ENCODE peak calls at places on chromosomes 16 and 17, in nine cellular contexts. L, P, C, G, H, I, S, Z and K are unnamed samples.

GRCh38 chr16:83023011-83023410 is 396.2 kb downstream of the CDH13 start:
- DNase-seq in L (no peak), P (no peak), C (no peak), G (no peak), H (no peak), I (no peak), S (no peak), Z (no peak), K (no peak)

GRCh38 chr16:65572156-65572555 is 450.3 kb upstream of the CDH11 start:
- DNase-seq in L (no peak), P (no peak), C (no peak), G (peak; percentile 88), H (no peak), I (no peak), S (no peak), Z (no peak), K (no peak)

GRCh38 chr17:869567-870530 is 87.7 kb downstream of the MRM3 start:
- DNase-seq in L (no peak), P (no peak), C (no peak), G (peak; percentile 76), H (peak; percentile 35), I (peak; percentile 27), S (peak; percentile 55), Z (peak; percentile 58), K (no peak)

GRCh38 chr17:37523715-37524219 is 34.1 kb downstream of the DUSP14 start:
- DNase-seq in L (no peak), P (no peak), C (no peak), G (no peak), H (no peak), I (no peak), S (no peak), Z (no peak), K (no peak)

GRCh38 chr17:19646788-19647696 is 1.5 kb upstream of the ALDH3A2 start:
- DNase-seq in L (no peak), P (no peak), C (peak; percentile 69), G (no peak), H (peak; percentile 49), I (peak; percentile 20), S (no peak), Z (no peak), K (no peak)

GRCh38 chr16:72946474-72947194 is 101.3 kb downstream of the ZFHX3 start:
- DNase-seq in L (no peak), P (no peak), C (no peak), G (peak; percentile 20), H (peak; percentile 90), I (no peak), S (no peak), Z (no peak), K (peak; percentile 86)

GRCh38 chr17:31580331-31581021 is 189.0 kb downstream of the RAB11FIP4 start:
- DNase-seq in L (no peak), P (no peak), C (no peak), G (peak; percentile 85), H (peak; percentile 39), I (no peak), S (no peak), Z (no peak), K (no peak)

GRCh38 chr17:42953669-42954068 is 10.6 kb downstream of the AARSD1 start:
- DNase-seq in L (no peak), P (no peak), C (peak; percentile 55), G (no peak), H (peak; percentile 74), I (no peak), S (peak; percentile 60), Z (no peak), K (no peak)

GRCh38 chr17:40097931-40098845 is 2.2 kb downstream of the NR1D1 start:
- DNase-seq in L (no peak), P (no peak), C (peak; percentile 93), G (no peak), H (peak; percentile 89), I (peak; percentile 76), S (peak; percentile 54), Z (no peak), K (peak; percentile 68)

GRCh38 chr16:66858740-66859396 is 14.7 kb downstream of the CA7 start:
- DNase-seq in L (no peak), P (no peak), C (no peak), G (peak; percentile 49), H (peak; percentile 23), I (no peak), S (no peak), Z (peak; percentile 47), K (no peak)

GRCh38 chr17:82780195-82780594 is 28.3 kb downstream of the TBCD start:
- DNase-seq in L (no peak), P (no peak), C (no peak), G (no peak), H (no peak), I (no peak), S (no peak), Z (no peak), K (no peak)

GRCh38 chr16:76837872-76838271 is 353.1 kb upstream of the MON1B start:
- DNase-seq in L (no peak), P (no peak), C (no peak), G (no peak), H (no peak), I (no peak), S (no peak), Z (no peak), K (no peak)

GRCh38 chr17:81455387-81455786 is 57.2 kb downstream of the ACTG1 start:
- DNase-seq in L (no peak), P (no peak), C (no peak), G (no peak), H (no peak), I (no peak), S (no peak), Z (no peak), K (no peak)

GRCh38 chr16:76885776-76886175 is 305.2 kb upstream of the MON1B start:
- DNase-seq in L (no peak), P (no peak), C (no peak), G (no peak), H (no peak), I (no peak), S (no peak), Z (no peak), K (no peak)

GRCh38 chr17:77436058-77436442 is 295.3 kb downstream of the SEC14L1 start:
- DNase-seq in L (no peak), P (no peak), C (no peak), G (peak; percentile 69), H (no peak), I (no peak), S (no peak), Z (no peak), K (no peak)

GRCh38 chr16:87325480-87325879 is 8.3 kb upstream of the C16orf95 start:
- DNase-seq in L (no peak), P (no peak), C (no peak), G (peak; percentile 10), H (no peak), I (no peak), S (no peak), Z (no peak), K (no peak)

GRCh38 chr16:82088483-82088882 is 53.4 kb downstream of the HSD17B2 start:
- DNase-seq in L (no peak), P (no peak), C (no peak), G (no peak), H (no peak), I (no peak), S (peak; percentile 9), Z (no peak), K (no peak)

GRCh38 chr16:30619207-30619606 is 9.0 kb upstream of the ZNF689 start:
- DNase-seq in L (no peak), P (no peak), C (no peak), G (no peak), H (no peak), I (no peak), S (no peak), Z (no peak), K (no peak)

GRCh38 chr17:82236142-82236971 is 7.5 kb downstream of the SLC16A3 start:
- DNase-seq in L (peak; percentile 57), P (no peak), C (peak; percentile 92), G (peak; percentile 47), H (peak; percentile 82), I (peak; percentile 68), S (no peak), Z (peak; percentile 80), K (peak; percentile 70)

GRCh38 chr17:45985447-45985846 is 13.6 kb upstream of the STH start:
- DNase-seq in L (no peak), P (no peak), C (no peak), G (no peak), H (no peak), I (no peak), S (no peak), Z (no peak), K (no peak)

DNA sequence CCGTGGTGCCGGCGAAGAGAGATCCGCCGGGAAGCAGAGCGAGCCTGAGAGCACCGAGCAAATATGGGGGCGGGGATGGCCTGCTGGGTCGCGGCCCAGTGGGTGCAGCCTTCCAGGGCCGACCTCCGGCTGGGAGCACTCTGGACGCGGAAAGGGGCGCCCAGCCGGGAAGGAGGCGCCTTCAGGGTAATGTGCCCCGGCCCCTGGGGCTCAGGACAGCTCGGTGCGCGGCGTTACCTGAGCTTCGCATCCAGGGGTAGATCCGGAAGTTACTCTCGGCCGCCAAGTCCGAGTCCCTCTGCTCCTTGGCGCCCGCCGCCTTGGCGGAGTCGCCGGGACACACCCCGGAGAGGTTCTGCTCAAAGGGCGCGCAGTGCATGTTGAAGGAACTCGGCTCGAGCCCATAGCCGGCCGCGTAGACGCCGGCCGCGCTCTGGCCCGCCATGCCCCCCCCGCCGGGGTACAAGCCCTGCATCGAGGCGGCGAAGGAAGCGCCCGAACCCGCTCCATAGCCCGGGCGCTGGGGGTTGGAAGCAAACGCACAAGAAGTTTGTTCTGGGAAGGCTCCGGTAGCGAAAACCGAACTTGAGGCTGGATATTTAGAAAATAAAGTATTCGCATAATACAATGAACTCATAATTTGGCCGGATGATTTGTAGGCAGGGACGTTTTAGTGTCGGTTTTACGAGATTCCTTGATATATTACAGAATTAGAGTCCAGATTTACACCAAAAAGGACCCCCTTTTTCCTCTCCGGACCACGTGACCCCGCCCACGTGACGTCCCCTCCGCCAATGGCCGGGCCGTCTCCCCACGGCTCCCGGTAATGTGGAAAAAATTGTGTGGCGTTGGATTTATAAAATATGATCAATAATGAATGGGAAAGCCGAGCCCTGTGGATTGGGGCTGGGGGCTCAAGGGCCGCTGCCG is at the start of gene HOXB7:
- DNase-seq in L (peak; percentile 82), P (no peak), C (no peak), G (peak; percentile 62), H (peak; percentile 41), I (peak; percentile 37), S (no peak), Z (peak; percentile 91), K (peak; percentile 68)
- TF ChIP-seq POLR2A in L (peak; percentile 82), P (no peak), C (no peak), G (no peak), H (no peak), I (no peak), S (no peak), Z (peak; percentile 66), K (no peak)

GRCh38 chr17:21376585-21376834 is 353 bp downstream of the KCNJ12 start:
- DNase-seq in L (no peak), P (no peak), C (no peak), G (no peak), H (no peak), I (no peak), S (no peak), Z (no peak), K (no peak)
- TF ChIP-seq POLR2A in L (no peak), P (no peak), C (no peak), G (no peak), H (no peak), I (no peak), S (no peak), Z (no peak), K (no peak)

GRCh38 chr16:23520500-23520899 is 10.2 kb upstream of the GGA2 start:
- DNase-seq in L (no peak), P (no peak), C (no peak), G (no peak), H (no peak), I (no peak), S (no peak), Z (no peak), K (no peak)
- TF ChIP-seq POLR2A in L (no peak), P (no peak), C (no peak), G (no peak), H (no peak), I (no peak), S (no peak), Z (no peak), K (no peak)

GRCh38 chr17:64506576-64507417 is at the start of gene CEP95:
- DNase-seq in L (peak; percentile 96), P (peak; percentile 98), C (peak; percentile 97), G (peak; percentile 98), H (peak; percentile 93), I (peak; percentile 97), S (peak; percentile 91), Z (no peak), K (peak; percentile 97)
- TF ChIP-seq POLR2A in L (peak; percentile 71), P (no peak), C (peak; percentile 87), G (peak; percentile 87), H (peak; percentile 78), I (peak; percentile 88), S (peak; percentile 81), Z (peak; percentile 70), K (no peak)